ENCODE peak calls at places on chromosomes 1 and 21, in seven cellular contexts. N is mammary epithelial cell, A is kidney, M is A549, K is ovary, I is pancreas, R is H9. W is an unnamed sample.
A peak's percentile ranks its signal among the peaks of the same experiment; 100 is the strongest.

GRCh38 chr1:88454781-88455180 is 229.3 kb upstream of the PKN2 start:
- DNase-seq in R (no peak), K (no peak), M (no peak), A (no peak), N (no peak), I (no peak), W (no peak)

GRCh38 chr1:205664399-205665108 is 15.8 kb downstream of the SLC45A3 start:
- DNase-seq in R (no peak), A (peak; percentile 84), K (no peak), N (peak; percentile 58), I (no peak), M (no peak), W (peak; percentile 79)

GRCh38 chr1:6300342-6301141 is 39.6 kb upstream of the GPR153 start:
- DNase-seq in N (peak; percentile 27), K (no peak), A (no peak), R (no peak), M (no peak), I (no peak), W (peak; percentile 79)

GRCh38 chr1:150881331-150882070 is 5.1 kb upstream of the ARNT start:
- DNase-seq in R (no peak), K (peak; percentile 46), M (no peak), I (no peak), A (no peak), N (peak; percentile 90), W (no peak)

GRCh38 chr1:225607355-225607754 is 45.6 kb downstream of the ENAH start:
- DNase-seq in A (no peak), I (no peak), K (no peak), M (no peak), N (no peak), R (no peak), W (no peak)

GRCh38 chr21:32834825-32835224 is 63.3 kb upstream of the PAXBP1 start:
- DNase-seq in R (peak; percentile 39), I (no peak), A (no peak), M (no peak), K (no peak), N (no peak), W (no peak)

GRCh38 chr21:42865361-42866160 is 13.8 kb downstream of the WDR4 start:
- DNase-seq in I (no peak), N (no peak), A (peak; percentile 73), K (peak; percentile 37), R (no peak), M (no peak), W (no peak)

GRCh38 chr1:27569506-27570382 is 34.2 kb downstream of the AHDC1 start:
- DNase-seq in N (no peak), K (peak; percentile 46), A (no peak), I (no peak), M (no peak), R (peak; percentile 57), W (no peak)

GRCh38 chr1:68675336-68675735 is 178.5 kb upstream of the DEPDC1 start:
- DNase-seq in R (no peak), I (no peak), N (peak; percentile 57), A (no peak), K (no peak), M (no peak), W (no peak)

GRCh38 chr1:1281533-1282321 is 1.5 kb downstream of the SCNN1D start:
- DNase-seq in N (peak; percentile 76), I (peak; percentile 87), M (peak; percentile 59), K (no peak), A (peak; percentile 92), R (no peak), W (peak; percentile 94)

GRCh38 chr1:238639861-238640260 is 746.5 kb upstream of the CHRM3 start:
- DNase-seq in K (no peak), M (no peak), R (no peak), N (no peak), I (no peak), A (no peak), W (no peak)

GRCh38 chr1:19163261-19163660 is 46.8 kb downstream of the UBR4 start:
- DNase-seq in R (no peak), K (no peak), N (no peak), A (no peak), I (no peak), M (no peak), W (no peak)

GRCh38 chr21:21196087-21196486 is 197.9 kb downstream of the NCAM2 start:
- DNase-seq in I (no peak), M (no peak), R (no peak), A (no peak), N (no peak), K (no peak), W (no peak)

GRCh38 chr1:184821658-184822057 is 67.0 kb upstream of the EDEM3 start:
- DNase-seq in K (no peak), N (no peak), R (no peak), A (no peak), M (no peak), I (no peak), W (no peak)

GRCh38 chr1:219876798-219877209 is 51.6 kb downstream of the SLC30A10 start:
- DNase-seq in M (no peak), N (no peak), K (no peak), A (no peak), R (no peak), I (no peak), W (no peak)

GRCh38 chr21:45026833-45027232 is 47.5 kb upstream of the ADARB1 start:
- DNase-seq in K (no peak), I (no peak), N (no peak), R (no peak), M (no peak), A (no peak), W (no peak)

GRCh38 chr1:246066553-246066952 is 440.5 kb downstream of the SMYD3 start:
- DNase-seq in M (no peak), I (no peak), K (no peak), R (no peak), A (no peak), N (no peak), W (no peak)

GRCh38 chr1:54649130-54649898 is 7.7 kb downstream of the MROH7 start:
- DNase-seq in R (no peak), A (no peak), M (peak; percentile 18), K (no peak), I (no peak), N (no peak), W (no peak)

GRCh38 chr1:204013052-204013451 is 59.9 kb upstream of the SOX13 start:
- DNase-seq in K (no peak), I (no peak), M (no peak), A (no peak), R (no peak), N (no peak), W (no peak)

GRCh38 chr21:42466700-42467612 is 29.1 kb downstream of the RSPH1 start:
- DNase-seq in I (no peak), N (no peak), K (no peak), R (peak; percentile 61), A (peak; percentile 53), M (no peak), W (no peak)

GRCh38 chr1:18182518-18183160 is 75.0 kb downstream of the IGSF21 start:
- DNase-seq in I (no peak), K (no peak), N (no peak), R (peak; percentile 49), M (no peak), A (peak; percentile 64), W (no peak)

GRCh38 chr1:30316056-30316455 is 407.3 kb downstream of the MATN1 start:
- DNase-seq in R (no peak), K (no peak), M (no peak), N (no peak), I (no peak), A (no peak), W (no peak)

GRCh38 chr1:23625459-23625858 is 66.1 kb upstream of the RPL11 start:
- DNase-seq in A (no peak), K (no peak), R (no peak), I (no peak), M (no peak), N (no peak), W (no peak)

GRCh38 chr21:19832551-19832950 is 1165.7 kb upstream of the NCAM2 start:
- DNase-seq in I (no peak), N (no peak), K (no peak), M (no peak), A (no peak), R (no peak), W (no peak)

GRCh38 chr1:179143332-179143731 is 61.5 kb downstream of the TOR3A start:
- DNase-seq in N (peak; percentile 88), M (no peak), I (no peak), R (no peak), A (no peak), K (no peak), W (no peak)

GRCh38 chr1:47772281-47772680 is 224.9 kb downstream of the TRABD2B start:
- DNase-seq in R (no peak), K (no peak), M (no peak), A (no peak), I (no peak), N (no peak), W (no peak)

GRCh38 chr1:109866071-109866470 is 44.6 kb upstream of the CSF1 start:
- DNase-seq in I (no peak), A (no peak), M (no peak), K (no peak), R (no peak), N (no peak), W (no peak)

GRCh38 chr1:157360021-157360390 is 192.3 kb downstream of the FCRL5 start:
- DNase-seq in A (no peak), I (no peak), R (no peak), N (no peak), M (no peak), K (no peak), W (no peak)

GRCh38 chr1:193633991-193634390 is 447.6 kb upstream of the B3GALT2 start:
- DNase-seq in M (no peak), R (no peak), K (no peak), A (no peak), N (no peak), I (no peak), W (no peak)

GRCh38 chr1:13797397-13797796 is 97.4 kb downstream of the PRDM2 start:
- DNase-seq in M (no peak), N (no peak), R (no peak), K (no peak), I (no peak), A (no peak), W (no peak)

GRCh38 chr1:38009088-38009840 is 3.3 kb upstream of the UTP11 start:
- DNase-seq in M (no peak), R (no peak), A (no peak), K (no peak), I (peak; percentile 33), N (peak; percentile 70), W (no peak)
- TF ChIP-seq CTCF in M (no peak), R (peak; percentile 11), A (no peak), K (no peak), I (no peak), N (no peak), W (no peak)

GRCh38 chr1:34320081-34320480 is 143.4 kb downstream of the C1orf94 start:
- DNase-seq in I (no peak), A (no peak), R (no peak), K (no peak), N (no peak), M (no peak), W (no peak)
- H3K9me3 ChIP-seq in I (no peaks in the 10 kb centered on the region), A (no peaks in the 10 kb centered on the region), R (peaks cover 5% of the 10 kb centered on the region), K (no peaks in the 10 kb centered on the region), N (peaks cover 5% of the 10 kb centered on the region), M (no peaks in the 10 kb centered on the region), W (no peaks in the 10 kb centered on the region)

GRCh38 chr1:11651017-11651416 is 3.2 kb downstream of the FBXO2 start:
- DNase-seq in M (no peak), A (no peak), R (no peak), N (no peak), K (no peak), I (no peak), W (no peak)
- TF ChIP-seq CTCF in M (no peak), A (no peak), R (no peak), N (no peak), K (no peak), I (no peak), W (no peak)

GRCh38 chr1:248000169-248000568 is 13.3 kb upstream of the OR2L5 start:
- DNase-seq in A (no peak), K (no peak), M (no peak), N (peak; percentile 23), R (no peak), I (no peak), W (no peak)
- H3K9me3 ChIP-seq in A (no peaks in the 10 kb centered on the region), K (no peaks in the 10 kb centered on the region), M (peaks cover 5% of the 10 kb centered on the region), N (peaks cover 3% of the 10 kb centered on the region), R (peaks cover 62% of the 10 kb centered on the region), I (no peaks in the 10 kb centered on the region), W (no peaks in the 10 kb centered on the region)

W was measured in Peyer's patch.